ENCODE peak calls at places on chromosomes 4 and X, in six cellular contexts. One of them, this sample, is unnamed.

GRCh38 chrX:129961180-129962083 is 21.0 kb upstream of the BCORL1 start:
- DNase-seq in nephron progenitor cell: peak; percentile 75
- DNase-seq in glutamatergic neuron: no peak
- DNase-seq in AG09309: no peak
- DNase-seq in NCI-H2081: peak; percentile 39
- DNase-seq in ELR: peak; percentile 69
- DNase-seq in this sample: no peak

GRCh38 chr4:77104405-77105292 is 28.9 kb upstream of the CCNI start:
- DNase-seq in nephron progenitor cell: no peak
- DNase-seq in glutamatergic neuron: no peak
- DNase-seq in AG09309: no peak
- DNase-seq in NCI-H2081: peak; percentile 19
- DNase-seq in ELR: peak; percentile 6
- DNase-seq in this sample: no peak

GRCh38 chr4:55791666-55792065 is 27.9 kb upstream of the EXOC1L start:
- DNase-seq in nephron progenitor cell: no peak
- DNase-seq in glutamatergic neuron: no peak
- DNase-seq in AG09309: no peak
- DNase-seq in NCI-H2081: no peak
- DNase-seq in ELR: peak; percentile 14
- DNase-seq in this sample: peak; percentile 17

GRCh38 chr4:125244848-125245450 is 69.8 kb upstream of the FAT4 start:
- DNase-seq in nephron progenitor cell: no peak
- DNase-seq in glutamatergic neuron: no peak
- DNase-seq in AG09309: no peak
- DNase-seq in NCI-H2081: peak; percentile 10
- DNase-seq in ELR: peak; percentile 49
- DNase-seq in this sample: no peak

GRCh38 chr4:76956961-76957738 is 7.6 kb downstream of the SEPTIN11 start:
- DNase-seq in nephron progenitor cell: no peak
- DNase-seq in glutamatergic neuron: peak; percentile 60
- DNase-seq in AG09309: no peak
- DNase-seq in NCI-H2081: no peak
- DNase-seq in ELR: no peak
- DNase-seq in this sample: no peak

GRCh38 chr4:112704991-112705845 is 68.3 kb downstream of the LARP7 start:
- DNase-seq in nephron progenitor cell: peak; percentile 72
- DNase-seq in glutamatergic neuron: peak; percentile 73
- DNase-seq in AG09309: no peak
- DNase-seq in NCI-H2081: peak; percentile 25
- DNase-seq in ELR: peak; percentile 68
- DNase-seq in this sample: peak; percentile 69

GRCh38 chrX:132740316-132741123 is 217.9 kb downstream of the HS6ST2 start:
- DNase-seq in nephron progenitor cell: no peak
- DNase-seq in glutamatergic neuron: no peak
- DNase-seq in AG09309: no peak
- DNase-seq in NCI-H2081: peak; percentile 3
- DNase-seq in ELR: no peak
- DNase-seq in this sample: no peak

GRCh38 chr4:74370912-74371311 is 6.0 kb downstream of the EREG start:
- DNase-seq in nephron progenitor cell: peak; percentile 29
- DNase-seq in glutamatergic neuron: no peak
- DNase-seq in AG09309: no peak
- DNase-seq in NCI-H2081: peak; percentile 29
- DNase-seq in ELR: peak; percentile 81
- DNase-seq in this sample: peak; percentile 10

GRCh38 chr4:155796031-155796430 is 37.2 kb downstream of the GUCY1B1 start:
- DNase-seq in nephron progenitor cell: no peak
- DNase-seq in glutamatergic neuron: no peak
- DNase-seq in AG09309: no peak
- DNase-seq in NCI-H2081: no peak
- DNase-seq in ELR: peak; percentile 53
- DNase-seq in this sample: peak; percentile 8

GRCh38 chrX:155334486-155335316 is at the start of gene CLIC2:
- DNase-seq in nephron progenitor cell: no peak
- DNase-seq in glutamatergic neuron: no peak
- DNase-seq in AG09309: peak; percentile 16
- DNase-seq in NCI-H2081: peak; percentile 38
- DNase-seq in ELR: peak; percentile 23
- DNase-seq in this sample: peak; percentile 52

GRCh38 chr4:159075531-159075932 is 27.3 kb upstream of the RAPGEF2 start:
- DNase-seq in nephron progenitor cell: no peak
- DNase-seq in glutamatergic neuron: no peak
- DNase-seq in AG09309: peak; percentile 16
- DNase-seq in NCI-H2081: no peak
- DNase-seq in ELR: peak; percentile 9
- DNase-seq in this sample: no peak

GRCh38 chrX:46375831-46376230 is 169.4 kb downstream of the ZNF674 start:
- DNase-seq in nephron progenitor cell: no peak
- DNase-seq in glutamatergic neuron: no peak
- DNase-seq in AG09309: no peak
- DNase-seq in NCI-H2081: no peak
- DNase-seq in ELR: no peak
- DNase-seq in this sample: no peak

GRCh38 chr4:142563682-142564291 is 282.3 kb downstream of the INPP4B start:
- DNase-seq in nephron progenitor cell: no peak
- DNase-seq in glutamatergic neuron: no peak
- DNase-seq in AG09309: no peak
- DNase-seq in NCI-H2081: no peak
- DNase-seq in ELR: peak; percentile 40
- DNase-seq in this sample: peak; percentile 10

GRCh38 chrX:53116101-53116500 is 22.2 kb downstream of the KANTR start:
- DNase-seq in nephron progenitor cell: no peak
- DNase-seq in glutamatergic neuron: no peak
- DNase-seq in AG09309: no peak
- DNase-seq in NCI-H2081: no peak
- DNase-seq in ELR: no peak
- DNase-seq in this sample: no peak

GRCh38 chrX:20729421-20729820 is 462.7 kb upstream of the RPS6KA3 start:
- DNase-seq in nephron progenitor cell: no peak
- DNase-seq in glutamatergic neuron: no peak
- DNase-seq in AG09309: no peak
- DNase-seq in NCI-H2081: no peak
- DNase-seq in ELR: peak; percentile 0
- DNase-seq in this sample: peak; percentile 14

GRCh38 chr4:155908187-155909139 is 5.0 kb downstream of the TDO2 start:
- DNase-seq in nephron progenitor cell: no peak
- DNase-seq in glutamatergic neuron: no peak
- DNase-seq in AG09309: no peak
- DNase-seq in NCI-H2081: no peak
- DNase-seq in ELR: no peak
- DNase-seq in this sample: no peak

GRCh38 chr4:1154523-1155182 is 17.7 kb downstream of the SPON2 start:
- DNase-seq in nephron progenitor cell: no peak
- DNase-seq in glutamatergic neuron: no peak
- DNase-seq in AG09309: peak; percentile 17
- DNase-seq in NCI-H2081: peak; percentile 14
- DNase-seq in ELR: no peak
- DNase-seq in this sample: no peak

GRCh38 chr4:6134612-6135220 is 65.6 kb downstream of the JAKMIP1 start:
- DNase-seq in nephron progenitor cell: no peak
- DNase-seq in glutamatergic neuron: no peak
- DNase-seq in AG09309: no peak
- DNase-seq in NCI-H2081: no peak
- DNase-seq in ELR: peak; percentile 19
- DNase-seq in this sample: peak; percentile 6

GRCh38 chrX:139823806-139824205 is 109.0 kb downstream of the ATP11C start:
- DNase-seq in nephron progenitor cell: no peak
- DNase-seq in glutamatergic neuron: no peak
- DNase-seq in AG09309: no peak
- DNase-seq in NCI-H2081: no peak
- DNase-seq in ELR: peak; percentile 37
- DNase-seq in this sample: no peak

GRCh38 chr4:128346054-128346716 is 58.6 kb upstream of the PGRMC2 start:
- DNase-seq in nephron progenitor cell: no peak
- DNase-seq in glutamatergic neuron: no peak
- DNase-seq in AG09309: no peak
- DNase-seq in NCI-H2081: no peak
- DNase-seq in ELR: peak; percentile 43
- DNase-seq in this sample: no peak

GRCh38 chr4:71052034-71052433 is 58.6 kb downstream of the DCK start:
- DNase-seq in nephron progenitor cell: no peak
- DNase-seq in glutamatergic neuron: no peak
- DNase-seq in AG09309: no peak
- DNase-seq in NCI-H2081: no peak
- DNase-seq in ELR: no peak
- DNase-seq in this sample: no peak

GRCh38 chrX:73916489-73916888 is 353.5 kb downstream of the CHIC1 start:
- DNase-seq in nephron progenitor cell: no peak
- DNase-seq in glutamatergic neuron: no peak
- DNase-seq in AG09309: no peak
- DNase-seq in NCI-H2081: no peak
- DNase-seq in ELR: no peak
- DNase-seq in this sample: no peak

GRCh38 chr4:167955006-167955405 is 137.3 kb upstream of the ANXA10 start:
- DNase-seq in nephron progenitor cell: no peak
- DNase-seq in glutamatergic neuron: no peak
- DNase-seq in AG09309: no peak
- DNase-seq in NCI-H2081: no peak
- DNase-seq in ELR: no peak
- DNase-seq in this sample: no peak

GRCh38 chr4:6270691-6271121 is 1.1 kb downstream of the WFS1 start:
- DNase-seq in nephron progenitor cell: no peak
- DNase-seq in glutamatergic neuron: no peak
- DNase-seq in AG09309: no peak
- DNase-seq in NCI-H2081: no peak
- DNase-seq in ELR: peak; percentile 10
- DNase-seq in this sample: no peak

GRCh38 chr4:140094701-140095420 is 59.1 kb downstream of the MAML3 start:
- DNase-seq in nephron progenitor cell: peak; percentile 33
- DNase-seq in glutamatergic neuron: peak; percentile 34
- DNase-seq in AG09309: no peak
- DNase-seq in NCI-H2081: peak; percentile 32
- DNase-seq in ELR: no peak
- DNase-seq in this sample: no peak

GRCh38 chr4:128394778-128395177 is 107.2 kb upstream of the PGRMC2 start:
- DNase-seq in nephron progenitor cell: no peak
- DNase-seq in glutamatergic neuron: no peak
- DNase-seq in AG09309: no peak
- DNase-seq in NCI-H2081: no peak
- DNase-seq in ELR: peak; percentile 8
- DNase-seq in this sample: peak; percentile 35

GRCh38 chr4:2338754-2339457 is 77.0 kb upstream of the MXD4 start:
- DNase-seq in nephron progenitor cell: no peak
- DNase-seq in glutamatergic neuron: no peak
- DNase-seq in AG09309: no peak
- DNase-seq in NCI-H2081: no peak
- DNase-seq in ELR: no peak
- DNase-seq in this sample: no peak

GRCh38 chrX:39518451-39519212 is 579.1 kb downstream of the BCOR start:
- DNase-seq in nephron progenitor cell: no peak
- DNase-seq in glutamatergic neuron: no peak
- DNase-seq in AG09309: no peak
- DNase-seq in NCI-H2081: peak; percentile 41
- DNase-seq in ELR: no peak
- DNase-seq in this sample: no peak

GRCh38 chr4:73258668-73259551 is at the start of gene ANKRD17:
- DNase-seq in nephron progenitor cell: peak; percentile 92
- DNase-seq in glutamatergic neuron: peak; percentile 95
- DNase-seq in AG09309: peak; percentile 66
- DNase-seq in NCI-H2081: peak; percentile 86
- DNase-seq in ELR: peak; percentile 93
- DNase-seq in this sample: peak; percentile 88

GRCh38 chrX:10054396-10054795 is 87.2 kb downstream of the CLDN34 start:
- DNase-seq in nephron progenitor cell: no peak
- DNase-seq in glutamatergic neuron: no peak
- DNase-seq in AG09309: no peak
- DNase-seq in NCI-H2081: no peak
- DNase-seq in ELR: no peak
- DNase-seq in this sample: no peak

GRCh38 chr4:125243835-125244397 is 70.8 kb upstream of the FAT4 start:
- DNase-seq in nephron progenitor cell: no peak
- DNase-seq in glutamatergic neuron: no peak
- DNase-seq in AG09309: no peak
- DNase-seq in NCI-H2081: no peak
- DNase-seq in ELR: no peak
- DNase-seq in this sample: no peak

GRCh38 chr4:16227462-16227868 is 1.2 kb upstream of the TAPT1 start:
- DNase-seq in nephron progenitor cell: peak; percentile 19
- DNase-seq in glutamatergic neuron: no peak
- DNase-seq in AG09309: no peak
- DNase-seq in NCI-H2081: peak; percentile 44
- DNase-seq in ELR: peak; percentile 37
- DNase-seq in this sample: no peak

GRCh38 chrX:140983730-140984129 is 18.7 kb upstream of the SPANXB1 start:
- DNase-seq in nephron progenitor cell: no peak
- DNase-seq in glutamatergic neuron: no peak
- DNase-seq in AG09309: no peak
- DNase-seq in NCI-H2081: no peak
- DNase-seq in ELR: no peak
- DNase-seq in this sample: no peak

GRCh38 chrX:149758068-149758714 is 15.7 kb upstream of the HSFX1 start:
- DNase-seq in nephron progenitor cell: no peak
- DNase-seq in glutamatergic neuron: no peak
- DNase-seq in AG09309: no peak
- DNase-seq in NCI-H2081: no peak
- DNase-seq in ELR: no peak
- DNase-seq in this sample: no peak

GRCh38 chrX:65522739-65523372 is 11.7 kb downstream of the LAS1L start:
- DNase-seq in nephron progenitor cell: no peak
- DNase-seq in glutamatergic neuron: no peak
- DNase-seq in AG09309: peak; percentile 11
- DNase-seq in NCI-H2081: no peak
- DNase-seq in ELR: peak; percentile 81
- DNase-seq in this sample: peak; percentile 67